ENCODE peak calls at places on chromosomes 13 and 19, in six cellular contexts. J is K562, U is NT2/D1, M is pancreas, Y is PC-9, Z is uterus. R is an unnamed sample. For H3K36me3, the result is how much of the 10 kb centered on the place peaks cover.

GRCh38 chr13:44394649-44395048 is 21.0 kb downstream of the SERP2 start:
- DNase-seq in J (no peak), U (no peak), M (no peak), Y (no peak), Z (no peak), R (no peak)

GRCh38 chr13:33123066-33123940 is 107.1 kb downstream of the KL start:
- DNase-seq in J (no peak), U (no peak), M (no peak), Y (no peak), Z (no peak), R (no peak)

GRCh38 chr19:38155453-38155852 is 68.6 kb downstream of the DPF1 start:
- DNase-seq in J (peak), U (no peak), M (no peak), Y (no peak), Z (no peak), R (no peak)

GRCh38 chr19:8655340-8655709 is 24.9 kb downstream of the NFILZ start:
- DNase-seq in J (peak), U (no peak), M (no peak), Y (no peak), Z (no peak), R (no peak)

GRCh38 chr19:58439576-58440554 is at the start of gene ZNF132:
- DNase-seq in J (no peak), U (peak), M (peak), Y (peak), Z (peak), R (peak)

GRCh38 chr13:27120011-27120410 is 51.6 kb downstream of the USP12 start:
- DNase-seq in J (no peak), U (no peak), M (no peak), Y (no peak), Z (no peak), R (no peak)

GRCh38 chr19:41537789-41538188 is 38.2 kb upstream of the CEACAM21 start:
- DNase-seq in J (peak), U (no peak), M (no peak), Y (no peak), Z (no peak), R (peak)

GRCh38 chr13:97648171-97648880 is 214.4 kb downstream of the RAP2A start:
- DNase-seq in J (no peak), U (no peak), M (no peak), Y (no peak), Z (no peak), R (peak)

DNA sequence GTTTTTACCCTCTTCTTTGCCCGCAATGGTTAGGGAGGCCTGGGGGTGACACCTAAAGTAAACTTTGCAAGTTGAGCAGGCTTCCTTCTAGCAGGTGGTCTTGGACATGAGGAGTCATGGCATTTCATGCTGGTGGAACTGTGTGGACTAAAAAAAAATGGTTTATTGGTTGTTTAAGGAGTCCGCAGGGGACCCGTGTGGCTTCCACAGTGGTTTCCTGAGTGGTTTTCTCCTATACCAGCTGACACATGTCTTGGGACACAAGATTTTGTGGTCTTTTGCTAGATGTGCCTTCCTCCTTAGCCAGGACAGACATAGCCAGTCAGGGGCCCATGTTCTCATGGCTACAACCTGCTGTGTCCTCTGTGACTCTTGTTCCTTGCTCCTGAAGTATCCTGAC is 1.5 kb downstream of the ZNF543 start:
- DNase-seq in J (no peak), U (no peak), M (no peak), Y (no peak), Z (no peak), R (no peak)
- H3K4me3 ChIP-seq in J (peak), U (no peak), M (peak), Y (peak), Z (no peak), R (peak)

GRCh38 chr13:41925014-41925413 is 35.9 kb downstream of the VWA8 start:
- DNase-seq in J (no peak), U (no peak), M (no peak), Y (no peak), Z (no peak), R (no peak)
- H3K36me3 ChIP-seq in J (under half), U (under half), M (under half), Y (under half), Z (under half), R (under half)

DNA sequence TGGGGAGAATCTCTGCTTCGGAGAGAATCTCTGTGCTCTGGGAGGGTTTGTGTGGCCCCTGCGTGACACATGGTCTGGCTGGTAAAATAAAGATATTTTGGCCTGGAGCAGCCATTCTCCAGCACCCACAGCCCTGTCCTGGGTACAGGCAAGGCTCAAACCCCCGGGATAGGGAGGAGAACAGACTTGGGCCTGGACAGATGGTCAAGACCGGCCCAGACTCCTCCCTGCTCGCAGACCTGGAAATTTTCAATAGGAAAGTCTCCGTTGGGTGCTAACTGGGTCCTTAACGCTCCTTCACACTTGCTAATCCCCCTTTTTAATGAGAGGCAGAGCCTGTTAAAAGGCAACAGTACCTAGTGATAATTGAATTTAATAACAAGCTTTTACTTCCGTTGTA is 2.5 kb downstream of the PALM start:
- DNase-seq in J (no peak), U (no peak), M (no peak), Y (no peak), Z (no peak), R (peak)
- H3K4me3 ChIP-seq in J (no peak), U (no peak), M (no peak), Y (no peak), Z (no peak), R (peak)

GRCh38 chr19:4844348-4845179 is 13.1 kb upstream of the TICAM1 start:
- DNase-seq in J (peak), U (no peak), M (no peak), Y (no peak), Z (peak), R (no peak)
- H3K36me3 ChIP-seq in J (half or more), U (half or more), M (under half), Y (under half), Z (under half), R (half or more)

GRCh38 chr19:51065221-51065960 is 499 bp upstream of the KLK13 start:
- DNase-seq in J (peak), U (no peak), M (no peak), Y (no peak), Z (no peak), R (no peak)

GRCh38 chr19:51063664-51064063 is 1.2 kb downstream of the KLK13 start:
- DNase-seq in J (no peak), U (no peak), M (no peak), Y (no peak), Z (no peak), R (no peak)

GRCh38 chr19:51066393-51066792 is 1.5 kb upstream of the KLK13 start:
- DNase-seq in J (no peak), U (no peak), M (no peak), Y (no peak), Z (no peak), R (peak)

GRCh38 chr19:51066816-51067215 is 1.9 kb upstream of the KLK13 start:
- DNase-seq in J (no peak), U (no peak), M (no peak), Y (no peak), Z (no peak), R (no peak)

DNA sequence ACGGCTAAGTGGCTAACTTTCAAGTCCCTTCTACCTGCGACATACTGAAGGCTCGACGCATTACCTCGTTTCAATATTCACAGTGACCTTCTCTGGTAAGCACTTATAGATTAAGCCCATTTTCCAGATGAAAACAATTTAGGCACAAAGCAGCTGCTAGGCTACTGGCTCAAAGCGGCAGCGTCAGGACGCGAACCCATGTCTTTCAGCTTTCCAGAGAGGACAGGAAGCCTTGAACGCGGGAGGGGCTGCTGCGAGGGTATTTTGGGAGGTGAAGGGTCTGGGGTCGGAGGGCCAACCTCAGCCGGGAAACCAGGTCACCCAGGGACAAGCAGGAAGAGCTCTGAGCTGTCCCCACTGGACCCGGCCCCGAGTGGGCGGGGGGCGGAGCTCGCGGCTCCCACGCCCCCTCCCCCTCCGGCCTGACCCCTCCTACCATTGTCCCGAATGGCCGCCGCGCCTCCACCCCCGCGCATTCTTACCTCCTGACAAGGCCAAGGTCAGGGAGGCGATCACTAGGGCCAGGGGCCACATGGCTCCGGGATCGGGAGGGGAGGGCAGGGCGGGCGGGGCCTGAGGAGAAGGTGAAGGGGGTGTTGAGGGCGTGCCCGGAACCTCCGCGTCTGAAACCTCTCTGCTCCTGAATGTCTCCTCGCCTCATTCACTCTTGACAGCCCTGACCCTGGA is at the start of gene KLK13:
- DNase-seq in J (peak), U (peak), M (peak), Y (peak), Z (no peak), R (peak)
- H3K4me3 ChIP-seq in J (peak), U (peak), M (peak), Y (no peak), Z (no peak), R (peak)

R was measured in endodermal cell.